ENCODE peak calls at places on chromosomes 4 and X, in eight cellular contexts. One of them, this sample, is unnamed.

GRCh38 chr4:176995-177394 is 52.7 kb downstream of the ZNF718 start:
- DNase-seq in caudate nucleus: no peak
- DNase-seq in ovary: no peak
- DNase-seq in stromal cell of bone marrow: no peak
- DNase-seq in T-helper 22 cell: no peak
- DNase-seq in GM10248: no peak
- DNase-seq in NCI-H774: no peak
- DNase-seq in foreskin fibroblast: no peak
- DNase-seq in this sample: no peak

GRCh38 chr4:54971474-54971950 is 153.9 kb downstream of the KDR start:
- DNase-seq in caudate nucleus: no peak
- DNase-seq in ovary: no peak
- DNase-seq in foreskin fibroblast: peak
- DNase-seq in T-helper 22 cell: no peak
- DNase-seq in GM10248: peak
- DNase-seq in stromal cell of bone marrow: peak
- DNase-seq in NCI-H774: peak
- DNase-seq in this sample: no peak

GRCh38 chr4:153222162-153222789 is 18.0 kb downstream of the TRIM2 start:
- DNase-seq in GM10248: peak
- DNase-seq in T-helper 22 cell: peak
- DNase-seq in NCI-H774: no peak
- DNase-seq in foreskin fibroblast: peak
- DNase-seq in ovary: peak
- DNase-seq in caudate nucleus: peak
- DNase-seq in stromal cell of bone marrow: peak
- DNase-seq in this sample: peak

GRCh38 chr4:184265566-184266351 is 48.1 kb upstream of the ENPP6 start:
- DNase-seq in stromal cell of bone marrow: no peak
- DNase-seq in foreskin fibroblast: peak
- DNase-seq in GM10248: no peak
- DNase-seq in NCI-H774: peak
- DNase-seq in T-helper 22 cell: no peak
- DNase-seq in ovary: no peak
- DNase-seq in caudate nucleus: no peak
- DNase-seq in this sample: no peak

GRCh38 chr4:159101983-159102622 is 776 bp upstream of the RAPGEF2 start:
- DNase-seq in stromal cell of bone marrow: no peak
- DNase-seq in ovary: no peak
- DNase-seq in foreskin fibroblast: peak
- DNase-seq in T-helper 22 cell: no peak
- DNase-seq in caudate nucleus: no peak
- DNase-seq in NCI-H774: no peak
- DNase-seq in GM10248: no peak
- DNase-seq in this sample: no peak

GRCh38 chrX:106802388-106803275 is at the start of gene TBC1D8B:
- DNase-seq in GM10248: peak
- DNase-seq in caudate nucleus: peak
- DNase-seq in foreskin fibroblast: peak
- DNase-seq in stromal cell of bone marrow: peak
- DNase-seq in NCI-H774: peak
- DNase-seq in T-helper 22 cell: no peak
- DNase-seq in ovary: peak
- DNase-seq in this sample: peak

GRCh38 chr4:17613761-17614415 is 553 bp upstream of the MED28 start:
- DNase-seq in foreskin fibroblast: peak
- DNase-seq in T-helper 22 cell: peak
- DNase-seq in GM10248: no peak
- DNase-seq in caudate nucleus: no peak
- DNase-seq in ovary: no peak
- DNase-seq in NCI-H774: peak
- DNase-seq in stromal cell of bone marrow: peak
- DNase-seq in this sample: peak

GRCh38 chr4:180967936-180968335 is 1275.3 kb upstream of the TENM3 start:
- DNase-seq in stromal cell of bone marrow: no peak
- DNase-seq in caudate nucleus: no peak
- DNase-seq in foreskin fibroblast: no peak
- DNase-seq in GM10248: no peak
- DNase-seq in NCI-H774: no peak
- DNase-seq in T-helper 22 cell: no peak
- DNase-seq in ovary: no peak
- DNase-seq in this sample: no peak

GRCh38 chr4:182918791-182919302 is 1.7 kb upstream of the DCTD start:
- DNase-seq in ovary: no peak
- DNase-seq in caudate nucleus: no peak
- DNase-seq in T-helper 22 cell: no peak
- DNase-seq in foreskin fibroblast: no peak
- DNase-seq in GM10248: no peak
- DNase-seq in NCI-H774: no peak
- DNase-seq in stromal cell of bone marrow: no peak
- DNase-seq in this sample: no peak

GRCh38 chrX:69618803-69619202 is 2.9 kb downstream of the EDA start:
- DNase-seq in T-helper 22 cell: no peak
- DNase-seq in ovary: no peak
- DNase-seq in NCI-H774: no peak
- DNase-seq in stromal cell of bone marrow: peak
- DNase-seq in foreskin fibroblast: peak
- DNase-seq in caudate nucleus: no peak
- DNase-seq in GM10248: no peak
- DNase-seq in this sample: no peak

GRCh38 chr4:36189511-36190226 is 54.6 kb downstream of the ARAP2 start:
- DNase-seq in ovary: no peak
- DNase-seq in caudate nucleus: no peak
- DNase-seq in T-helper 22 cell: no peak
- DNase-seq in GM10248: peak
- DNase-seq in stromal cell of bone marrow: no peak
- DNase-seq in foreskin fibroblast: no peak
- DNase-seq in NCI-H774: no peak
- DNase-seq in this sample: no peak

GRCh38 chrX:110045421-110045820 is 42.5 kb downstream of the TMEM164 start:
- DNase-seq in foreskin fibroblast: no peak
- DNase-seq in stromal cell of bone marrow: no peak
- DNase-seq in NCI-H774: no peak
- DNase-seq in ovary: no peak
- DNase-seq in T-helper 22 cell: no peak
- DNase-seq in GM10248: no peak
- DNase-seq in caudate nucleus: no peak
- DNase-seq in this sample: no peak

GRCh38 chr4:153771058-153771457 is 11.2 kb upstream of the RNF175 start:
- DNase-seq in caudate nucleus: no peak
- DNase-seq in foreskin fibroblast: peak
- DNase-seq in T-helper 22 cell: no peak
- DNase-seq in NCI-H774: no peak
- DNase-seq in stromal cell of bone marrow: no peak
- DNase-seq in ovary: no peak
- DNase-seq in GM10248: no peak
- DNase-seq in this sample: no peak

GRCh38 chr4:26183017-26183416 is 137.8 kb upstream of the RBPJ start:
- DNase-seq in GM10248: no peak
- DNase-seq in ovary: no peak
- DNase-seq in stromal cell of bone marrow: no peak
- DNase-seq in caudate nucleus: no peak
- DNase-seq in foreskin fibroblast: peak
- DNase-seq in T-helper 22 cell: no peak
- DNase-seq in NCI-H774: no peak
- DNase-seq in this sample: no peak

GRCh38 chr4:118139241-118139640 is 105.0 kb downstream of the NDST3 start:
- DNase-seq in T-helper 22 cell: no peak
- DNase-seq in caudate nucleus: no peak
- DNase-seq in NCI-H774: no peak
- DNase-seq in ovary: no peak
- DNase-seq in stromal cell of bone marrow: no peak
- DNase-seq in foreskin fibroblast: no peak
- DNase-seq in GM10248: no peak
- DNase-seq in this sample: no peak

GRCh38 chrX:111490683-111491082 is 20.8 kb upstream of the SERTM2 start:
- DNase-seq in T-helper 22 cell: no peak
- DNase-seq in ovary: no peak
- DNase-seq in foreskin fibroblast: no peak
- DNase-seq in stromal cell of bone marrow: no peak
- DNase-seq in GM10248: no peak
- DNase-seq in caudate nucleus: no peak
- DNase-seq in NCI-H774: no peak
- DNase-seq in this sample: no peak

GRCh38 chr4:169404959-169405358 is 134.2 kb upstream of the SH3RF1 start:
- DNase-seq in GM10248: no peak
- DNase-seq in stromal cell of bone marrow: no peak
- DNase-seq in foreskin fibroblast: peak
- DNase-seq in T-helper 22 cell: no peak
- DNase-seq in NCI-H774: no peak
- DNase-seq in ovary: no peak
- DNase-seq in caudate nucleus: no peak
- DNase-seq in this sample: no peak

GRCh38 chr4:39464886-39465501 is 6.1 kb downstream of the LIAS start:
- DNase-seq in T-helper 22 cell: no peak
- DNase-seq in stromal cell of bone marrow: no peak
- DNase-seq in GM10248: no peak
- DNase-seq in NCI-H774: no peak
- DNase-seq in ovary: no peak
- DNase-seq in caudate nucleus: no peak
- DNase-seq in foreskin fibroblast: peak
- DNase-seq in this sample: no peak

GRCh38 chr4:30256105-30256828 is 463.9 kb upstream of the PCDH7 start:
- DNase-seq in ovary: no peak
- DNase-seq in GM10248: no peak
- DNase-seq in T-helper 22 cell: no peak
- DNase-seq in NCI-H774: no peak
- DNase-seq in caudate nucleus: no peak
- DNase-seq in stromal cell of bone marrow: no peak
- DNase-seq in foreskin fibroblast: no peak
- DNase-seq in this sample: no peak

GRCh38 chrX:17527135-17527701 is 152.2 kb downstream of the NHS start:
- DNase-seq in caudate nucleus: peak
- DNase-seq in T-helper 22 cell: no peak
- DNase-seq in NCI-H774: no peak
- DNase-seq in GM10248: no peak
- DNase-seq in foreskin fibroblast: no peak
- DNase-seq in stromal cell of bone marrow: no peak
- DNase-seq in ovary: no peak
- DNase-seq in this sample: no peak

GRCh38 chrX:137575596-137576255 is 9.8 kb downstream of the ZIC3 start:
- DNase-seq in stromal cell of bone marrow: no peak
- DNase-seq in ovary: no peak
- DNase-seq in caudate nucleus: no peak
- DNase-seq in foreskin fibroblast: no peak
- DNase-seq in T-helper 22 cell: no peak
- DNase-seq in NCI-H774: no peak
- DNase-seq in GM10248: no peak
- DNase-seq in this sample: no peak

GRCh38 chrX:53045002-53045401 is 3.6 kb upstream of the GPR173 start:
- DNase-seq in caudate nucleus: no peak
- DNase-seq in NCI-H774: no peak
- DNase-seq in foreskin fibroblast: no peak
- DNase-seq in ovary: no peak
- DNase-seq in GM10248: no peak
- DNase-seq in T-helper 22 cell: no peak
- DNase-seq in stromal cell of bone marrow: no peak
- DNase-seq in this sample: no peak

GRCh38 chr4:171157462-171158082 is 655.6 kb upstream of the GALNTL6 start:
- DNase-seq in ovary: no peak
- DNase-seq in GM10248: no peak
- DNase-seq in caudate nucleus: no peak
- DNase-seq in foreskin fibroblast: no peak
- DNase-seq in stromal cell of bone marrow: no peak
- DNase-seq in NCI-H774: no peak
- DNase-seq in T-helper 22 cell: no peak
- DNase-seq in this sample: no peak

GRCh38 chrX:39813631-39814246 is 284.0 kb downstream of the BCOR start:
- DNase-seq in stromal cell of bone marrow: peak
- DNase-seq in GM10248: no peak
- DNase-seq in ovary: peak
- DNase-seq in T-helper 22 cell: no peak
- DNase-seq in NCI-H774: no peak
- DNase-seq in foreskin fibroblast: peak
- DNase-seq in caudate nucleus: peak
- DNase-seq in this sample: no peak

GRCh38 chr4:10186228-10187214 is 69.9 kb upstream of the WDR1 start:
- DNase-seq in GM10248: no peak
- DNase-seq in NCI-H774: no peak
- DNase-seq in stromal cell of bone marrow: no peak
- DNase-seq in T-helper 22 cell: no peak
- DNase-seq in ovary: no peak
- DNase-seq in caudate nucleus: no peak
- DNase-seq in foreskin fibroblast: peak
- DNase-seq in this sample: no peak

GRCh38 chr4:112145326-112145819 is at the start of gene FAM241A:
- DNase-seq in NCI-H774: peak
- DNase-seq in stromal cell of bone marrow: peak
- DNase-seq in ovary: peak
- DNase-seq in GM10248: peak
- DNase-seq in caudate nucleus: peak
- DNase-seq in T-helper 22 cell: peak
- DNase-seq in foreskin fibroblast: peak
- DNase-seq in this sample: no peak

GRCh38 chrX:123809854-123810375 is 49.9 kb upstream of the XIAP start:
- DNase-seq in stromal cell of bone marrow: no peak
- DNase-seq in caudate nucleus: no peak
- DNase-seq in ovary: no peak
- DNase-seq in foreskin fibroblast: no peak
- DNase-seq in T-helper 22 cell: no peak
- DNase-seq in NCI-H774: no peak
- DNase-seq in GM10248: no peak
- DNase-seq in this sample: no peak

GRCh38 chrX:153214934-153215333 is 35.9 kb downstream of the MAGEA1 start:
- DNase-seq in stromal cell of bone marrow: no peak
- DNase-seq in GM10248: no peak
- DNase-seq in caudate nucleus: no peak
- DNase-seq in ovary: no peak
- DNase-seq in NCI-H774: no peak
- DNase-seq in foreskin fibroblast: peak
- DNase-seq in T-helper 22 cell: no peak
- DNase-seq in this sample: no peak

GRCh38 chr4:41693629-41694028 is 54.9 kb downstream of the PHOX2B start:
- DNase-seq in ovary: no peak
- DNase-seq in NCI-H774: peak
- DNase-seq in GM10248: no peak
- DNase-seq in T-helper 22 cell: no peak
- DNase-seq in foreskin fibroblast: peak
- DNase-seq in stromal cell of bone marrow: peak
- DNase-seq in caudate nucleus: no peak
- DNase-seq in this sample: no peak

GRCh38 chr4:106893395-106893881 is 142.7 kb downstream of the DKK2 start:
- DNase-seq in GM10248: no peak
- DNase-seq in caudate nucleus: no peak
- DNase-seq in foreskin fibroblast: no peak
- DNase-seq in ovary: no peak
- DNase-seq in NCI-H774: no peak
- DNase-seq in T-helper 22 cell: no peak
- DNase-seq in stromal cell of bone marrow: no peak
- DNase-seq in this sample: no peak

GRCh38 chr4:132065940-132066495 is 1083.1 kb upstream of the PCDH10 start:
- DNase-seq in NCI-H774: no peak
- DNase-seq in caudate nucleus: no peak
- DNase-seq in foreskin fibroblast: peak
- DNase-seq in stromal cell of bone marrow: no peak
- DNase-seq in T-helper 22 cell: no peak
- DNase-seq in GM10248: no peak
- DNase-seq in ovary: no peak
- DNase-seq in this sample: peak

GRCh38 chr4:102493794-102494193 is 7.4 kb upstream of the NFKB1 start:
- DNase-seq in foreskin fibroblast: no peak
- DNase-seq in stromal cell of bone marrow: no peak
- DNase-seq in caudate nucleus: no peak
- DNase-seq in GM10248: no peak
- DNase-seq in ovary: no peak
- DNase-seq in T-helper 22 cell: no peak
- DNase-seq in NCI-H774: peak
- DNase-seq in this sample: no peak

GRCh38 chrX:2609431-2610238 is 81.5 kb upstream of the CD99 start:
- DNase-seq in ovary: no peak
- DNase-seq in stromal cell of bone marrow: no peak
- DNase-seq in GM10248: no peak
- DNase-seq in NCI-H774: no peak
- DNase-seq in T-helper 22 cell: no peak
- DNase-seq in caudate nucleus: no peak
- DNase-seq in foreskin fibroblast: peak
- DNase-seq in this sample: no peak

GRCh38 chr4:188722911-188723310 is 583.7 kb downstream of the TRIML1 start:
- DNase-seq in caudate nucleus: no peak
- DNase-seq in NCI-H774: no peak
- DNase-seq in foreskin fibroblast: peak
- DNase-seq in GM10248: no peak
- DNase-seq in T-helper 22 cell: no peak
- DNase-seq in stromal cell of bone marrow: no peak
- DNase-seq in ovary: no peak
- DNase-seq in this sample: no peak

This sample was measured in BJ.